ENCODE peak calls at places on chromosomes 3 and 15, in five cellular contexts. O is GM12878, R is IMR-90, Z is HepG2, X is A549. W is an unnamed sample.

GRCh38 chr3:148718982-148719862 is 21.5 kb downstream of the AGTR1 start:
- DNase-seq in R (peak; percentile 32), Z (no peak), X (peak; percentile 32), O (no peak), W (no peak)

GRCh38 chr3:125240496-125240895 is 27.9 kb upstream of the SLC12A8 start:
- DNase-seq in R (peak; percentile 35), Z (no peak), X (no peak), O (no peak), W (no peak)

GRCh38 chr3:106552401-106553043 is 683.7 kb upstream of the CBLB start:
- DNase-seq in Z (no peak), X (no peak), O (no peak), R (no peak), W (no peak)

GRCh38 chr15:59791646-59792208 is 102.6 kb upstream of the BNIP2 start:
- DNase-seq in Z (no peak), R (no peak), O (no peak), X (no peak), W (no peak)

GRCh38 chr3:89697321-89697916 is 590.0 kb downstream of the EPHA3 start:
- DNase-seq in X (no peak), O (no peak), Z (no peak), R (no peak), W (no peak)

GRCh38 chr3:128884992-128885391 is 5.6 kb downstream of the ACAD9 start:
- DNase-seq in O (no peak), Z (no peak), X (no peak), R (no peak), W (no peak)

GRCh38 chr15:70308011-70308761 is 210.5 kb upstream of the TLE3 start:
- DNase-seq in X (peak; percentile 28), Z (no peak), R (no peak), O (peak; percentile 47), W (no peak)

GRCh38 chr3:169362261-169362660 is 301.3 kb downstream of the MECOM start:
- DNase-seq in R (peak; percentile 40), O (no peak), X (no peak), Z (no peak), W (no peak)

GRCh38 chr3:61794961-61795360 is 233.6 kb downstream of the PTPRG start:
- DNase-seq in Z (no peak), R (no peak), X (no peak), O (no peak), W (no peak)

GRCh38 chr15:78448441-78449219 is 10.6 kb downstream of the IREB2 start:
- DNase-seq in Z (no peak), O (no peak), X (no peak), R (peak; percentile 20), W (no peak)

GRCh38 chr3:183699238-183699947 is 1.8 kb downstream of the YEATS2 start:
- DNase-seq in O (no peak), Z (no peak), R (no peak), X (no peak), W (no peak)

GRCh38 chr3:33790091-33790490 is 8.3 kb upstream of the PDCD6IP start:
- DNase-seq in X (peak; percentile 25), Z (no peak), R (no peak), O (no peak), W (no peak)

GRCh38 chr3:111998661-111999641 is at the start of gene TAGLN3:
- DNase-seq in O (no peak), X (no peak), R (no peak), Z (no peak), W (no peak)

GRCh38 chr3:12139111-12139511 is 19.6 kb downstream of the TIMP4 start:
- DNase-seq in Z (peak; percentile 33), X (peak; percentile 68), R (peak; percentile 73), O (no peak), W (peak; percentile 35)

GRCh38 chr3:52244061-52244628 is 1.4 kb upstream of the PPM1M start:
- DNase-seq in R (peak; percentile 43), X (no peak), Z (no peak), O (peak; percentile 85), W (no peak)

GRCh38 chr3:775178-775885 is 317.5 kb upstream of the CNTN6 start:
- DNase-seq in Z (no peak), O (no peak), R (no peak), X (no peak), W (no peak)

GRCh38 chr3:44877333-44877732 is 2.9 kb downstream of the TGM4 start:
- DNase-seq in Z (no peak), O (no peak), X (no peak), R (no peak), W (no peak)

GRCh38 chr3:41092791-41093190 is 106.5 kb upstream of the CTNNB1 start:
- DNase-seq in X (no peak), O (no peak), R (no peak), Z (no peak), W (no peak)

GRCh38 chr3:50263443-50264388 is 5.2 kb upstream of the SEMA3B start:
- DNase-seq in X (no peak), Z (peak; percentile 78), R (no peak), O (no peak), W (no peak)

GRCh38 chr3:40053663-40054062 is 244.3 kb downstream of the MYRIP start:
- DNase-seq in X (no peak), O (no peak), Z (no peak), R (no peak), W (no peak)

GRCh38 chr3:130843441-130843840 is 50.4 kb upstream of the ATP2C1 start:
- DNase-seq in O (no peak), X (no peak), Z (no peak), R (no peak), W (no peak)

GRCh38 chr15:98556321-98556720 is 92.0 kb upstream of the IGF1R start:
- DNase-seq in X (no peak), Z (no peak), O (no peak), R (no peak), W (no peak)

GRCh38 chr15:78933187-78934062 is 11.4 kb downstream of the CTSH start:
- DNase-seq in O (no peak), R (no peak), X (no peak), Z (no peak), W (no peak)

GRCh38 chr3:188362405-188362831 is 208.5 kb downstream of the LPP start:
- DNase-seq in Z (peak; percentile 73), X (peak; percentile 91), O (no peak), R (peak; percentile 69), W (no peak)

GRCh38 chr15:54273928-54274327 is 295.7 kb downstream of the UNC13C start:
- DNase-seq in X (peak; percentile 9), O (no peak), R (no peak), Z (no peak), W (peak; percentile 4)

GRCh38 chr3:54703906-54704305 is 224.0 kb downstream of the LRTM1 start:
- DNase-seq in Z (no peak), O (no peak), R (no peak), X (no peak), W (no peak)

GRCh38 chr15:40054056-40054745 is 15.2 kb upstream of the SRP14 start:
- DNase-seq in X (no peak), R (peak; percentile 31), O (no peak), Z (no peak), W (no peak)

GRCh38 chr3:39910828-39911464 is 101.5 kb downstream of the MYRIP start:
- DNase-seq in R (no peak), O (no peak), X (no peak), Z (peak; percentile 86), W (no peak)

GRCh38 chr3:24184528-24185176 is 239.6 kb downstream of the NR1D2 start:
- DNase-seq in R (no peak), O (no peak), Z (no peak), X (no peak), W (no peak)

GRCh38 chr3:24182756-24183155 is 237.7 kb downstream of the NR1D2 start:
- DNase-seq in O (no peak), R (no peak), Z (no peak), X (no peak), W (no peak)

GRCh38 chr3:24180616-24181015 is 235.5 kb downstream of the NR1D2 start:
- DNase-seq in O (no peak), X (no peak), R (no peak), Z (no peak), W (no peak)

GRCh38 chr3:24181256-24181655 is 236.2 kb downstream of the NR1D2 start:
- DNase-seq in Z (peak; percentile 6), X (no peak), R (no peak), O (no peak), W (no peak)

GRCh38 chr3:24185738-24186384 is 240.8 kb downstream of the NR1D2 start:
- DNase-seq in R (peak; percentile 57), Z (peak; percentile 26), X (peak; percentile 74), O (no peak), W (peak; percentile 64)
- TF ChIP-seq BHLHE40 in R (no peak), Z (no peak), X (no peak), O (peak; percentile 22), W (no peak)

GRCh38 chr3:66816110-66816761 is 181.9 kb upstream of the KBTBD8 start:
- DNase-seq in O (no peak), Z (peak; percentile 36), X (peak; percentile 47), R (peak; percentile 83), W (peak; percentile 65)
- TF ChIP-seq BHLHE40 in O (no peak), Z (no peak), X (no peak), R (no peak), W (no peak)

GRCh38 chr3:172201136-172201989 is 162.0 kb downstream of the FNDC3B start:
- DNase-seq in X (peak; percentile 46), O (no peak), R (peak; percentile 98), Z (no peak), W (no peak)
- TF ChIP-seq BHLHE40 in X (no peak), O (no peak), R (peak; percentile 14), Z (no peak), W (no peak)

GRCh38 chr3:42699511-42699971 is 3.1 kb downstream of the HHATL start:
- DNase-seq in Z (no peak), X (no peak), R (no peak), O (no peak), W (no peak)
- TF ChIP-seq BHLHE40 in Z (no peak), X (no peak), R (no peak), O (no peak), W (no peak)

W was measured in HEK293T.